ENCODE peak calls at places on chromosome X, in four cellular contexts. One of them, this sample, is unnamed.

GRCh38 chrX:19795289-19795688 is 92.1 kb downstream of the SH3KBP1 start:
- DNase-seq in mesenchymal stem cell: no peak
- DNase-seq in mesendoderm: no peak
- DNase-seq in H9: no peak
- DNase-seq in this sample: no peak

GRCh38 chrX:55522577-55523254 is 33.1 kb upstream of the USP51 start:
- DNase-seq in mesenchymal stem cell: no peak
- DNase-seq in H9: no peak
- DNase-seq in mesendoderm: no peak
- DNase-seq in this sample: no peak

GRCh38 chrX:6614516-6614915 is 79.6 kb upstream of the VCX3A start:
- DNase-seq in mesendoderm: no peak
- DNase-seq in H9: no peak
- DNase-seq in mesenchymal stem cell: no peak
- DNase-seq in this sample: peak

GRCh38 chrX:33132569-33132968 is 78.8 kb downstream of the DMD start:
- DNase-seq in mesendoderm: no peak
- DNase-seq in mesenchymal stem cell: no peak
- DNase-seq in H9: no peak
- DNase-seq in this sample: no peak

GRCh38 chrX:68894513-68895338 is 65.9 kb downstream of the EFNB1 start:
- DNase-seq in H9: peak
- DNase-seq in mesendoderm: peak
- DNase-seq in mesenchymal stem cell: peak
- DNase-seq in this sample: no peak

GRCh38 chrX:4844376-4844775 is 1130.9 kb upstream of the PRKX start:
- DNase-seq in mesendoderm: no peak
- DNase-seq in mesenchymal stem cell: no peak
- DNase-seq in H9: no peak
- DNase-seq in this sample: no peak

GRCh38 chrX:102746134-102746584 is 25.6 kb downstream of the GPRASP3 start:
- DNase-seq in mesendoderm: peak
- DNase-seq in H9: peak
- DNase-seq in mesenchymal stem cell: peak
- DNase-seq in this sample: no peak

GRCh38 chrX:12580548-12580947 is 210.7 kb upstream of the PRPS2 start:
- DNase-seq in mesenchymal stem cell: no peak
- DNase-seq in H9: no peak
- DNase-seq in mesendoderm: no peak
- DNase-seq in this sample: peak

GRCh38 chrX:70219938-70220764 is 14.3 kb upstream of the AWAT1 start:
- DNase-seq in mesendoderm: peak
- DNase-seq in mesenchymal stem cell: no peak
- DNase-seq in H9: no peak
- DNase-seq in this sample: peak

GRCh38 chrX:106397788-106398538 is 213.8 kb upstream of the RADX start:
- DNase-seq in mesenchymal stem cell: peak
- DNase-seq in H9: no peak
- DNase-seq in mesendoderm: peak
- DNase-seq in this sample: peak

GRCh38 chrX:4994855-4995254 is 1233.8 kb downstream of the NLGN4X start:
- DNase-seq in mesendoderm: no peak
- DNase-seq in H9: no peak
- DNase-seq in mesenchymal stem cell: no peak
- DNase-seq in this sample: no peak

GRCh38 chrX:102651242-102651967 is at the start of gene GPRASP1:
- DNase-seq in H9: peak
- DNase-seq in mesendoderm: peak
- DNase-seq in mesenchymal stem cell: peak
- DNase-seq in this sample: no peak

GRCh38 chrX:18855919-18856644 is 127.8 kb downstream of the PHKA2 start:
- DNase-seq in H9: no peak
- DNase-seq in mesendoderm: no peak
- DNase-seq in mesenchymal stem cell: peak
- DNase-seq in this sample: no peak

GRCh38 chrX:121433289-121433688 is 385.9 kb downstream of the GLUD2 start:
- DNase-seq in mesenchymal stem cell: no peak
- DNase-seq in mesendoderm: no peak
- DNase-seq in H9: no peak
- DNase-seq in this sample: no peak

GRCh38 chrX:151982217-151982616 is 7.7 kb upstream of the GABRE start:
- DNase-seq in H9: no peak
- DNase-seq in mesendoderm: no peak
- DNase-seq in mesenchymal stem cell: peak
- DNase-seq in this sample: no peak

GRCh38 chrX:106791495-106791894 is 11.0 kb upstream of the TBC1D8B start:
- DNase-seq in mesendoderm: no peak
- DNase-seq in H9: no peak
- DNase-seq in mesenchymal stem cell: no peak
- DNase-seq in this sample: no peak

GRCh38 chrX:107970073-107970472 is 12.1 kb downstream of the TEX13B start:
- DNase-seq in mesendoderm: no peak
- DNase-seq in mesenchymal stem cell: no peak
- DNase-seq in H9: no peak
- DNase-seq in this sample: no peak

GRCh38 chrX:38639730-38640129 is 78.4 kb downstream of the TSPAN7 start:
- DNase-seq in mesendoderm: no peak
- DNase-seq in H9: no peak
- DNase-seq in mesenchymal stem cell: no peak
- DNase-seq in this sample: no peak

GRCh38 chrX:132737743-132738142 is 220.7 kb downstream of the HS6ST2 start:
- DNase-seq in H9: no peak
- DNase-seq in mesendoderm: no peak
- DNase-seq in mesenchymal stem cell: no peak
- DNase-seq in this sample: no peak

GRCh38 chrX:155071694-155072215 is 447 bp downstream of the BRCC3 start:
- DNase-seq in H9: no peak
- DNase-seq in mesenchymal stem cell: no peak
- DNase-seq in mesendoderm: peak
- DNase-seq in this sample: peak

GRCh38 chrX:153692611-153693156 is 5.0 kb downstream of the SLC6A8 start:
- DNase-seq in mesenchymal stem cell: no peak
- DNase-seq in H9: no peak
- DNase-seq in mesendoderm: no peak
- DNase-seq in this sample: no peak

GRCh38 chrX:118974908-118975671 is 672 bp downstream of the LONRF3 start:
- DNase-seq in H9: peak
- DNase-seq in mesenchymal stem cell: peak
- DNase-seq in mesendoderm: peak
- DNase-seq in this sample: peak

GRCh38 chrX:133849676-133850075 is 135.7 kb downstream of the GPC3 start:
- DNase-seq in mesenchymal stem cell: peak
- DNase-seq in mesendoderm: peak
- DNase-seq in H9: no peak
- DNase-seq in this sample: no peak

GRCh38 chrX:10011261-10011931 is 44.2 kb downstream of the CLDN34 start:
- DNase-seq in H9: no peak
- DNase-seq in mesendoderm: peak
- DNase-seq in mesenchymal stem cell: peak
- DNase-seq in this sample: no peak
- H2BK120ac ChIP-seq in H9: no peak
- H2BK120ac ChIP-seq in mesendoderm: no peak
- H2BK120ac ChIP-seq in mesenchymal stem cell: no peak
- H2BK120ac ChIP-seq in this sample: peak

DNA sequence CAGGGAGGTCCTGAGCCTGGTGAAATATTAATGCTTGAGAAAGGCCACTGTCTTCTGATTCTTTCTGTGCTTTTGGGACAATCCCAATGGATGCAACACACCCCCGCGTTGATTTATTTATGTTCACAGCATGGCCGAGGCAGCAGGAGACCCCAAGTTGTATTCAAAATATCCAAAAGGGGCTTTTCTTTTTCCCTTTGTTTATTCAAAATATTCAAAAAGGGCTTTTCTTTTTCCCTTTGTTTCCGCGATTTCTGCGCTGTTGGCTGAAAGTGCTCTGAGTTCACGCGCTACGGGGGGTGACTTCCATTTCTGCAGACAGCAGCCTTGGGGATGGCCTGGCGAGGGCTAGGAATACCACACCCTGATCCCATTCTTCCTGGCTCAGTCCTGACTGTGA is 59.5 kb upstream of the PPP2R3B start:
- DNase-seq in mesendoderm: peak
- DNase-seq in mesenchymal stem cell: no peak
- DNase-seq in H9: peak
- DNase-seq in this sample: no peak
- H3K4me2 ChIP-seq in mesendoderm: no peak
- H3K4me2 ChIP-seq in mesenchymal stem cell: no peak
- H3K4me2 ChIP-seq in H9: peak
- H3K4me2 ChIP-seq in this sample: no peak

DNA sequence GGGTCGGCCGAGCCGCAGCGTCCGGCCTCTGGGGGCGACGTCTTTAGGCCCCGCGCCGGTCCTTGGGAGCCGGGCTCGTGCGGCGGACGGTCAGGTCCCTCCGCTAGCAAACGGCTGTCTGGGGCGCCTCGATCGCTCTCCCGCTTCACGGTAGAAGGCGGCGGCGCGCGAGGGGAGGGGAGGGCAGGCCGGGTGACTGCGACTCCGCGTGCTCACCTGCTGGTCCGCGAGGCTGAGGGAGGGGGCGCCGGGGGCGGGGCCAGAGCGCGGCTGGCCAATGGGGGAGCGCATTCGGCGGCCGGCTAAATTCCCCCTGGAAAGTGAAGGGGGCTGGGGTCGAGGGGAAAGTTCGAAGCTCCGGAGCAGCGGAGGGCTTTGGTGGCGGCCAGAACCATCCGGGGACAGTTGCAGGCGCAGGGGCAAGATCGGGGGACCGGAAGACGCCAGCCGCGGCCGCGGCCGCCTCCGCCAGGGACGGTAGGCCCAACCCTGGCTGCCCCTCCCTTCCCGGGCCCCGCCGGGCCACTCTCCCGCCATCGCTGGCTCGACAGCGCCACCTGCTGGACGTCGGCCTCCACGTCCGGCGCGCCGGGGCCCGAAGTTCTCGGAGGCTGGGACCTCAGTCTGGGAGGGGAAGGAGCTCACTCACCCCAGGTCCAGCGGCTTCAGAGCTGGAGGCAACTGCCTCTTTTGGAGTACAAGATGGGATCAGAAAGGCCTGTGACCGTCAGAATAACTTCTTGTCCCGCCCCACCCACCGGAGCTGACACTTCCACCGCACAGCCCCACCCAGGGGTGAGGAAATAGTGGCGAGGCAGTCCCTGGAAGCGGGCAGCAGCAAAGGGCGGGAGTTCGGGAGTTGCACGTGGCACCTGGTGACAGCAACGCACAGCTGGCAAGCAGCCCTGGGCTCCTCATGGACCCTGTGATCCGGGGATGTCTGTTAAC is 49.9 kb downstream of the ELF4 start:
- DNase-seq in H9: peak
- DNase-seq in mesendoderm: peak
- DNase-seq in mesenchymal stem cell: peak
- DNase-seq in this sample: peak
- H3K27ac ChIP-seq in H9: no peak
- H3K27ac ChIP-seq in mesendoderm: no peak
- H3K27ac ChIP-seq in mesenchymal stem cell: no peak
- H3K27ac ChIP-seq in this sample: peak

GRCh38 chrX:136198678-136199243 is 51.4 kb downstream of the FHL1 start:
- DNase-seq in mesendoderm: no peak
- DNase-seq in mesenchymal stem cell: no peak
- DNase-seq in H9: no peak
- DNase-seq in this sample: no peak

GRCh38 chrX:136201601-136202000 is 49.6 kb downstream of the MAP7D3 start:
- DNase-seq in H9: no peak
- DNase-seq in mesenchymal stem cell: no peak
- DNase-seq in mesendoderm: no peak
- DNase-seq in this sample: peak

GRCh38 chrX:136199365-136199764 is 51.8 kb downstream of the MAP7D3 start:
- DNase-seq in mesendoderm: peak
- DNase-seq in H9: no peak
- DNase-seq in mesenchymal stem cell: peak
- DNase-seq in this sample: peak

GRCh38 chrX:136202889-136203288 is 48.3 kb downstream of the MAP7D3 start:
- DNase-seq in mesenchymal stem cell: peak
- DNase-seq in mesendoderm: no peak
- DNase-seq in H9: no peak
- DNase-seq in this sample: peak

GRCh38 chrX:136200466-136200865 is 50.7 kb downstream of the MAP7D3 start:
- DNase-seq in H9: no peak
- DNase-seq in mesenchymal stem cell: peak
- DNase-seq in mesendoderm: peak
- DNase-seq in this sample: no peak
- H2BK120ac ChIP-seq in H9: no peak
- H2BK120ac ChIP-seq in mesenchymal stem cell: no peak
- H2BK120ac ChIP-seq in mesendoderm: no peak
- H2BK120ac ChIP-seq in this sample: no peak